ENCODE peak calls at places on chromosomes 4 and X, in four cellular contexts. K is iPS-NIHi11, U is gastrocnemius medialis, S is NCI-H2081. F is an unnamed sample.

GRCh38 chrX:101450951-101451350 is 34.3 kb upstream of the ARMCX4 start:
- DNase-seq in K (no peak), U (no peak), S (no peak), F (no peak)

GRCh38 chr4:6562931-6563901 is 11.8 kb upstream of the MAN2B2 start:
- DNase-seq in U (no peak), K (peak), S (no peak), F (peak)

GRCh38 chr4:96839441-96839840 is 999.5 kb downstream of the PDHA2 start:
- DNase-seq in K (no peak), U (no peak), S (no peak), F (no peak)

GRCh38 chrX:63747331-63747730 is 37.7 kb downstream of the ARHGEF9 start:
- DNase-seq in K (no peak), U (no peak), S (no peak), F (no peak)

GRCh38 chr4:91198951-91199350 is 1071.8 kb downstream of the CCSER1 start:
- DNase-seq in U (no peak), S (no peak), K (no peak), F (no peak)

GRCh38 chr4:15779789-15780188 is 1.7 kb downstream of the CD38 start:
- DNase-seq in S (no peak), U (no peak), K (no peak), F (no peak)

GRCh38 chr4:185567828-185568442 is 32.6 kb upstream of the PDLIM3 start:
- DNase-seq in U (peak), K (no peak), S (no peak), F (no peak)

GRCh38 chr4:182062458-182062857 is 180.7 kb upstream of the TENM3 start:
- DNase-seq in K (no peak), U (no peak), S (no peak), F (no peak)

GRCh38 chr4:13193662-13194061 is 290.5 kb downstream of the RAB28 start:
- DNase-seq in U (no peak), S (no peak), K (no peak), F (no peak)

GRCh38 chr4:87053802-87054767 is 119.3 kb downstream of the AFF1 start:
- DNase-seq in U (no peak), S (no peak), K (no peak), F (peak)

GRCh38 chr4:81040175-81040659 is 9.7 kb downstream of the BMP3 start:
- DNase-seq in S (peak), U (no peak), K (peak), F (peak)

GRCh38 chrX:134547047-134547679 is 87.2 kb downstream of the HPRT1 start:
- DNase-seq in S (no peak), U (no peak), K (no peak), F (no peak)

GRCh38 chr4:170374770-170375169 is 285.0 kb upstream of the AADAT start:
- DNase-seq in U (no peak), K (peak), S (no peak), F (peak)

GRCh38 chr4:2961411-2962098 is 1.7 kb downstream of the NOP14 start:
- DNase-seq in U (no peak), K (no peak), S (no peak), F (no peak)

GRCh38 chr4:140220053-140220452 is 66.1 kb upstream of the MAML3 start:
- DNase-seq in K (no peak), U (no peak), S (no peak), F (no peak)

GRCh38 chrX:40008841-40009461 is 88.8 kb downstream of the BCOR start:
- DNase-seq in K (peak), U (no peak), S (peak), F (no peak)

GRCh38 chr4:127730142-127730913 is at the start of gene SLC25A31:
- DNase-seq in S (no peak), K (no peak), U (no peak), F (peak)

F was measured in D341Med.